ENCODE peak calls at places on chromosomes 4 and X, in five cellular contexts. R is psoas muscle, I is choroid plexus epithelial cell, E is esophagus squamous epithelium, M is lower lobe of right lung. X is an unnamed sample.

GRCh38 chrX:121179972-121180371 is 132.6 kb downstream of the GLUD2 start:
- DNase-seq in R (no peak), I (no peak), E (no peak), M (no peak), X (no peak)

GRCh38 chr4:60619531-60620305 is 580.4 kb upstream of the ADGRL3 start:
- DNase-seq in R (no peak), I (peak), E (no peak), M (no peak), X (no peak)

GRCh38 chrX:12975999-12976558 is 1.2 kb downstream of the TMSB4X start:
- DNase-seq in R (peak), I (peak), E (no peak), M (peak), X (no peak)

GRCh38 chr4:1508161-1509160 is 102.2 kb upstream of the NKX1-1 start:
- DNase-seq in R (no peak), I (no peak), E (no peak), M (peak), X (no peak)

GRCh38 chr4:141501931-141502330 is 134.5 kb upstream of the IL15 start:
- DNase-seq in R (no peak), I (peak), E (no peak), M (no peak), X (no peak)

GRCh38 chr4:48102303-48102702 is 31.7 kb downstream of the TXK start:
- DNase-seq in R (no peak), I (peak), E (no peak), M (no peak), X (no peak)

GRCh38 chr4:147049940-147050852 is 104.5 kb upstream of the TTC29 start:
- DNase-seq in R (no peak), I (peak), E (no peak), M (no peak), X (no peak)

GRCh38 chr4:113811329-113811728 is 49.8 kb upstream of the CAMK2D start:
- DNase-seq in R (no peak), I (no peak), E (no peak), M (no peak), X (no peak)

GRCh38 chr4:82726601-82727000 is 72.0 kb downstream of the SCD5 start:
- DNase-seq in R (no peak), I (no peak), E (no peak), M (no peak), X (no peak)

GRCh38 chrX:49208399-49208798 is 8.4 kb upstream of the SYP start:
- DNase-seq in R (no peak), I (no peak), E (no peak), M (no peak), X (no peak)

GRCh38 chrX:22081475-22082092 is 49.5 kb downstream of the PHEX start:
- DNase-seq in R (peak), I (peak), E (no peak), M (peak), X (peak)

GRCh38 chrX:30278365-30278764 is 30.8 kb downstream of the NR0B1 start:
- DNase-seq in R (no peak), I (peak), E (no peak), M (no peak), X (no peak)

GRCh38 chrX:146278381-146278780 is 460.8 kb downstream of the SLITRK2 start:
- DNase-seq in R (no peak), I (no peak), E (no peak), M (no peak), X (no peak)

GRCh38 chrX:1306909-1307625 is 29.5 kb upstream of the IL3RA start:
- DNase-seq in R (no peak), I (no peak), E (no peak), M (no peak), X (no peak)

GRCh38 chr4:121088867-121089266 is 16.5 kb upstream of the NDNF start:
- DNase-seq in R (no peak), I (no peak), E (no peak), M (no peak), X (no peak)

GRCh38 chr4:129488427-129488826 is 392.5 kb downstream of the C4orf33 start:
- DNase-seq in R (no peak), I (no peak), E (no peak), M (no peak), X (no peak)

GRCh38 chr4:1695913-1696312 is 11.8 kb upstream of the FAM53A start:
- DNase-seq in R (no peak), I (no peak), E (no peak), M (peak), X (no peak)

GRCh38 chr4:83074086-83074704 is 39.2 kb downstream of the COPS4 start:
- DNase-seq in R (no peak), I (peak), E (no peak), M (no peak), X (peak)

GRCh38 chr4:1748465-1748995 is 27.2 kb downstream of the TACC3 start:
- DNase-seq in R (peak), I (peak), E (no peak), M (peak), X (peak)

GRCh38 chrX:13473666-13474516 is 95.5 kb upstream of the EGFL6 start:
- DNase-seq in R (no peak), I (peak), E (no peak), M (no peak), X (peak)

GRCh38 chrX:53086464-53086863 is 4.3 kb downstream of the TSPYL2 start:
- DNase-seq in R (no peak), I (peak), E (no peak), M (peak), X (no peak)

GRCh38 chr4:88054909-88055308 is 47.5 kb downstream of the PKD2 start:
- DNase-seq in R (no peak), I (peak), E (no peak), M (no peak), X (no peak)

GRCh38 chr4:67723949-67724348 is 23.0 kb upstream of the UBA6 start:
- DNase-seq in R (no peak), I (no peak), E (no peak), M (no peak), X (no peak)

GRCh38 chr4:169109276-169109675 is 99.2 kb upstream of the CBR4 start:
- DNase-seq in R (no peak), I (no peak), E (no peak), M (no peak), X (no peak)

GRCh38 chr4:31343058-31343457 is 622.9 kb downstream of the PCDH7 start:
- DNase-seq in R (no peak), I (peak), E (no peak), M (no peak), X (no peak)

GRCh38 chrX:40908857-40909475 is 173.6 kb upstream of the MED14 start:
- DNase-seq in R (no peak), I (peak), E (no peak), M (no peak), X (no peak)

GRCh38 chr4:152535236-152535902 is 523 bp downstream of the FBXW7 start:
- DNase-seq in R (peak), I (no peak), E (no peak), M (peak), X (peak)

GRCh38 chrX:109654710-109655109 is 29.7 kb upstream of the KCNE5 start:
- DNase-seq in R (no peak), I (no peak), E (no peak), M (no peak), X (no peak)

GRCh38 chr4:8848507-8849265 is 23.0 kb downstream of the HMX1 start:
- DNase-seq in R (no peak), I (no peak), E (no peak), M (no peak), X (no peak)

GRCh38 chr4:10554694-10555093 is 97.5 kb upstream of the ZNF518B start:
- DNase-seq in R (no peak), I (peak), E (no peak), M (no peak), X (peak)

GRCh38 chr4:15202481-15202880 is 200.2 kb downstream of the CPEB2 start:
- DNase-seq in R (no peak), I (no peak), E (no peak), M (no peak), X (no peak)

GRCh38 chrX:152020895-152021294 is 46.4 kb upstream of the GABRE start:
- DNase-seq in R (no peak), I (no peak), E (no peak), M (no peak), X (no peak)

DNA sequence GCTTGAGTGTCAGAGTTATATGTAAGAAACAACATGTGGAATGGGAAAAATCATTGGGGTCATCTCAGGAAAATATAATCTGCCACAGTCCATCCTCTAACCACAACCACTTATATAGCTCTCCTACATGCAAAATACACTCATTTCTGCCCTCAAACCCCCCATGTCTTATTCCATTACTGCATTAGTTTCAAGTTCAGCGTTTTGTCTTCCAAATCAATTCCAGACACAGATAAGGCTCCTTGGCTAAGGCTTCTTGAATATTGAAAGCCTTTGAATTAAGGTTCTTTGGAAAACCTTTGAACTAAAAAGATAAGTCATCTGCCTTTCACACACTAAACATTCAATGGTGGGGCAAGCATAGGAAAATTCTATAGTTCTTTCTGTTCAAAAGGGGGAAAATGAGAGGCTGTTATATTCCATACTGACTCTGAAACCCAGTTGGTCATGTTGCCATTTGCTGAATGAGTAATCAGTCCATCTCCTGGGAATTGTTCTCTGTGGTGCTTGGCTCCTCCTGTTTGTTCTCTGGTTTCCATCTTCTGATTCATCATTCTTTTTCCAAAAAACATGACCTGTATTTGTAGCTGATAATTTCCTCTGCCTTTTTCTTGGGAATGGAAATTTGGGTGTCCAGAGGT is 218.7 kb downstream of the BMPR1B start:
- DNase-seq in R (no peak), I (peak), E (no peak), M (no peak), X (no peak)
- H3K4me3 ChIP-seq in R (no peak), I (no peak), E (no peak), M (no peak), X (no peak)

GRCh38 chr4:185396724-185397402 is at the start of gene ANKRD37:
- DNase-seq in R (peak), I (peak), E (no peak), M (peak), X (no peak)

GRCh38 chr4:185395956-185396723 is 416 bp upstream of the LRP2BP start:
- DNase-seq in R (peak), I (peak), E (peak), M (peak), X (peak)

GRCh38 chr4:185395255-185395955 is at the start of gene LRP2BP:
- DNase-seq in R (no peak), I (no peak), E (no peak), M (no peak), X (peak)

GRCh38 chr4:185398618-185399017 is 2.0 kb downstream of the ANKRD37 start:
- DNase-seq in R (no peak), I (no peak), E (no peak), M (no peak), X (no peak)

GRCh38 chr4:185399466-185399865 is 2.8 kb downstream of the ANKRD37 start:
- DNase-seq in R (no peak), I (no peak), E (no peak), M (no peak), X (no peak)
- H3K4me3 ChIP-seq in R (peak), I (no peak), E (peak), M (peak), X (no peak)

GRCh38 chr4:38670939-38671593 is 7.1 kb downstream of the KLF3 start:
- DNase-seq in R (no peak), I (no peak), E (no peak), M (peak), X (no peak)
- H3K4me3 ChIP-seq in R (no peak), I (no peak), E (peak), M (peak), X (no peak)

GRCh38 chrX:65196758-65197371 is 220.6 kb upstream of the ZC4H2 start:
- DNase-seq in R (no peak), I (no peak), E (no peak), M (peak), X (no peak)
- H3K4me3 ChIP-seq in R (no peak), I (no peak), E (no peak), M (no peak), X (no peak)

DNA sequence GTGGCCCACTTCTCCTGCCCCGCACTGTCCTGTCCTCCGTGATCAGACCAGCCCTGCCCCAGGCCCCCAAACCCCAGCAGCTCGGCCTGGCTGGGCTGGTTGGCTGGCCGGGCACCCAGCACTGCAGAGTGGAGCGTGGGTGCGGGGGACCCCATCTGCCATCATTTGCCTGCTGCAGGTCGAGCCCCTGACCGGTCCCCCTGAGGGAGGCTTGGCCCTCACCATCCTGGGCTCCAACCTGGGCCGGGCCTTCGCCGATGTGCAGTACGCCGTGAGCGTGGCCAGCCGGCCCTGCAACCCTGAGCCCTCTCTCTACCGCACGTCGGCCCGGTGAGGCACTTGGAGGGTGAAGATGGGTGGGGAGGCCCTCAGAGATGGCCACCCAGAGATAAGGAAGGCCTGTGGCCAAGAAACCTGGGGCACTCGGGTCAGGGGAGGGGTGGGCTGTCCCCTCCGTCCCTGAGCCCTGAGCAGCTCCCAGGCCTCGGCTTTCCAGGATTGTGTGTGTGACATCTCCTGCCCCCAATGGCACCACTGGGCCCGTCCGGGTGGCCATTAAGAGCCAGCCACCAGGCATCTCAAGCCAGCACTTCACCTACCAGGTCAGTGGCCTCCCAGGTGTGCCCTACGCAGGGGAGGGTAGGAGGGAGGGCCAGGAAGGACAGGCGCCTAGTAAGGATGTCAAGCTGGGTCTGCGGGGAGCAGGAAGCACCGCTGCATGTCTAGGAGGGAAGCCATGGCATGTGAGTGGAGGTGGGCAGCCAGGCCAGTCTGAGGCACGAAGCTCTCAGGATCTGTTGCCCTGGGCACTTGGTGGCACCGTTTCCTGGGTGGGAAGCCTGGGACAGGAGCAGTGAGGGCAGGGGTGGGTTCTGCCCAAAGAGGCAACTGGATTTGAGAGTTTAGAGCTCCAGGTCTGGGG is 7.9 kb downstream of the PLXNB3 start:
- DNase-seq in R (no peak), I (no peak), E (no peak), M (no peak), X (no peak)
- H3K4me3 ChIP-seq in R (no peak), I (no peak), E (no peak), M (no peak), X (no peak)

GRCh38 chr4:26152051-26152450 is 168.8 kb upstream of the RBPJ start:
- DNase-seq in R (no peak), I (no peak), E (no peak), M (no peak), X (no peak)
- H3K4me3 ChIP-seq in R (no peak), I (no peak), E (no peak), M (no peak), X (no peak)